ENCODE peak calls at places on chromosomes 2 and 18, in nine cellular contexts. I, P, U, V, S, G, L, D and H are unnamed samples.

GRCh38 chr2:43255249-43255960 is 29.0 kb upstream of the ZFP36L2 start:
- DNase-seq in I (no peak), P (no peak), U (no peak), V (no peak), S (no peak), G (no peak), L (no peak), D (no peak), H (no peak)

GRCh38 chr2:231717281-231718180 is 9.2 kb downstream of the PTMA start:
- DNase-seq in I (peak; percentile 47), P (peak; percentile 30), U (no peak), V (peak; percentile 57), S (peak; percentile 61), G (peak; percentile 87), L (peak; percentile 72), D (peak; percentile 52), H (no peak)

GRCh38 chr2:50831666-50832065 is 200.3 kb downstream of the NRXN1 start:
- DNase-seq in I (no peak), P (no peak), U (no peak), V (no peak), S (no peak), G (no peak), L (no peak), D (no peak), H (no peak)

GRCh38 chr18:75551071-75551470 is 123.6 kb upstream of the SMIM21 start:
- DNase-seq in I (no peak), P (no peak), U (no peak), V (no peak), S (no peak), G (no peak), L (no peak), D (no peak), H (no peak)

GRCh38 chr2:134500211-134500935 is 218.4 kb downstream of the TMEM163 start:
- DNase-seq in I (no peak), P (no peak), U (no peak), V (no peak), S (no peak), G (no peak), L (no peak), D (no peak), H (no peak)

GRCh38 chr2:186531257-186531775 is 45.3 kb downstream of the ZC3H15 start:
- DNase-seq in I (no peak), P (no peak), U (no peak), V (no peak), S (no peak), G (no peak), L (no peak), D (no peak), H (no peak)

GRCh38 chr18:8785855-8786765 is 80.8 kb downstream of the MTCL1 start:
- DNase-seq in I (no peak), P (no peak), U (no peak), V (no peak), S (no peak), G (no peak), L (no peak), D (no peak), H (no peak)

GRCh38 chr2:156456616-156457015 is 20.4 kb downstream of the GPD2 start:
- DNase-seq in I (no peak), P (no peak), U (no peak), V (no peak), S (no peak), G (no peak), L (peak; percentile 37), D (no peak), H (no peak)

GRCh38 chr2:27204566-27204965 is 7.3 kb upstream of the ATRAID start:
- DNase-seq in I (no peak), P (no peak), U (no peak), V (no peak), S (peak; percentile 28), G (no peak), L (no peak), D (no peak), H (no peak)

GRCh38 chr18:36711813-36712444 is 116.9 kb downstream of the TPGS2 start:
- DNase-seq in I (peak; percentile 74), P (no peak), U (no peak), V (peak; percentile 87), S (no peak), G (peak; percentile 75), L (no peak), D (peak; percentile 73), H (no peak)